ENCODE peak calls at places on chromosomes 3 and 15, in seven cellular contexts. A, K, I, F, N, V and Z are unnamed samples.

GRCh38 chr3:109396811-109397210 is 59.5 kb upstream of the DPPA4 start:
- DNase-seq in I (no peak), A (no peak), N (no peak), F (no peak), K (peak), V (no peak), Z (no peak)

GRCh38 chr15:29115093-29115991 is 154.3 kb downstream of the NSMCE3 start:
- DNase-seq in K (peak), N (no peak), A (peak), F (no peak), V (no peak), I (peak), Z (peak)

GRCh38 chr3:38575279-38575843 is 74.1 kb downstream of the SCN5A start:
- DNase-seq in A (no peak), N (no peak), V (no peak), I (no peak), K (no peak), F (no peak), Z (no peak)

GRCh38 chr3:57397175-57398026 is 104.9 kb upstream of the ASB14 start:
- DNase-seq in K (peak), F (no peak), A (peak), I (peak), V (peak), N (no peak), Z (peak)

GRCh38 chr3:25527796-25528195 is 99.7 kb downstream of the RARB start:
- DNase-seq in F (no peak), I (no peak), A (no peak), N (no peak), V (no peak), K (no peak), Z (peak)

GRCh38 chr3:51382947-51383578 is 2.0 kb upstream of the MANF start:
- DNase-seq in A (no peak), K (no peak), N (no peak), I (no peak), F (peak), V (no peak), Z (no peak)

GRCh38 chr15:77974416-77975331 is 102.8 kb downstream of the TBC1D2B start:
- DNase-seq in F (no peak), V (no peak), N (no peak), K (no peak), I (no peak), A (no peak), Z (no peak)

GRCh38 chr15:98954411-98954810 is 53.2 kb downstream of the PGPEP1L start:
- DNase-seq in I (no peak), K (peak), F (peak), N (peak), V (peak), A (no peak), Z (peak)

GRCh38 chr15:78808550-78808949 is 2.7 kb downstream of the ADAMTS7 start:
- DNase-seq in I (peak), K (peak), A (no peak), N (no peak), F (no peak), V (no peak), Z (no peak)